ENCODE peak calls at places on chromosomes 7 and 10, in seven cellular contexts. Q, X, I, A, Y, D and J are unnamed samples.

GRCh38 chr10:129562487-129562886 is 95.4 kb downstream of the MGMT start:
- DNase-seq in Q (no peak), X (no peak), I (no peak), A (no peak), Y (no peak), D (no peak), J (no peak)

GRCh38 chr10:105785721-105786120 is 1144.6 kb downstream of the SORCS3 start:
- DNase-seq in Q (no peak), X (no peak), I (no peak), A (no peak), Y (no peak), D (no peak), J (no peak)

GRCh38 chr7:67602246-67602645 is 605.6 kb downstream of the TYW1 start:
- DNase-seq in Q (no peak), X (no peak), I (no peak), A (no peak), Y (no peak), D (no peak), J (no peak)

GRCh38 chr10:132701099-132701845 is 84.7 kb downstream of the NKX6-2 start:
- DNase-seq in Q (no peak), X (no peak), I (no peak), A (no peak), Y (no peak), D (no peak), J (no peak)

GRCh38 chr10:26215923-26216576 is 524 bp upstream of the GAD2 start:
- DNase-seq in Q (no peak), X (peak), I (peak), A (no peak), Y (no peak), D (peak), J (peak)

GRCh38 chr7:44969701-44970494 is 8.9 kb downstream of the MYO1G start:
- DNase-seq in Q (no peak), X (no peak), I (no peak), A (no peak), Y (no peak), D (no peak), J (no peak)

GRCh38 chr7:151836191-151836926 is 40.6 kb downstream of the PRKAG2 start:
- DNase-seq in Q (no peak), X (no peak), I (no peak), A (no peak), Y (no peak), D (no peak), J (no peak)

GRCh38 chr7:34756025-34756437 is 98.0 kb downstream of the NPSR1 start:
- DNase-seq in Q (no peak), X (peak), I (no peak), A (peak), Y (no peak), D (no peak), J (no peak)

GRCh38 chr7:48299580-48300169 is 128.4 kb downstream of the ABCA13 start:
- DNase-seq in Q (peak), X (peak), I (peak), A (peak), Y (no peak), D (peak), J (peak)

GRCh38 chr7:95430864-95431263 is 4.0 kb downstream of the PON2 start:
- DNase-seq in Q (no peak), X (no peak), I (no peak), A (no peak), Y (no peak), D (no peak), J (peak)

GRCh38 chr7:96638669-96639068 is 71.0 kb downstream of the SEM1 start:
- DNase-seq in Q (no peak), X (no peak), I (no peak), A (no peak), Y (no peak), D (no peak), J (no peak)

GRCh38 chr7:156544919-156545715 is 95.5 kb upstream of the RNF32 start:
- DNase-seq in Q (no peak), X (no peak), I (no peak), A (no peak), Y (no peak), D (no peak), J (no peak)

GRCh38 chr10:8835453-8836167 is 781.1 kb downstream of the GATA3 start:
- DNase-seq in Q (no peak), X (no peak), I (no peak), A (no peak), Y (no peak), D (no peak), J (no peak)

GRCh38 chr7:14047709-14048399 is 58.4 kb upstream of the ETV1 start:
- DNase-seq in Q (no peak), X (no peak), I (no peak), A (no peak), Y (no peak), D (no peak), J (peak)

GRCh38 chr7:84912993-84913635 is 273.7 kb downstream of the SEMA3D start:
- DNase-seq in Q (no peak), X (no peak), I (no peak), A (no peak), Y (no peak), D (peak), J (no peak)

GRCh38 chr10:117398014-117398413 is 22.8 kb upstream of the PDZD8 start:
- DNase-seq in Q (no peak), X (no peak), I (no peak), A (no peak), Y (no peak), D (no peak), J (no peak)

GRCh38 chr7:99267530-99268360 is 4.9 kb upstream of the MYH16 start:
- DNase-seq in Q (peak), X (peak), I (no peak), A (peak), Y (no peak), D (no peak), J (peak)

GRCh38 chr10:57015595-57016303 is 654.7 kb upstream of the ZWINT start:
- DNase-seq in Q (no peak), X (no peak), I (no peak), A (no peak), Y (no peak), D (no peak), J (no peak)

GRCh38 chr10:3471927-3472704 is 299.5 kb upstream of the PITRM1 start:
- DNase-seq in Q (no peak), X (peak), I (no peak), A (no peak), Y (no peak), D (no peak), J (no peak)

GRCh38 chr10:126618466-126618865 is 52.0 kb downstream of the C10orf90 start:
- DNase-seq in Q (no peak), X (no peak), I (no peak), A (no peak), Y (no peak), D (no peak), J (peak)

DNA sequence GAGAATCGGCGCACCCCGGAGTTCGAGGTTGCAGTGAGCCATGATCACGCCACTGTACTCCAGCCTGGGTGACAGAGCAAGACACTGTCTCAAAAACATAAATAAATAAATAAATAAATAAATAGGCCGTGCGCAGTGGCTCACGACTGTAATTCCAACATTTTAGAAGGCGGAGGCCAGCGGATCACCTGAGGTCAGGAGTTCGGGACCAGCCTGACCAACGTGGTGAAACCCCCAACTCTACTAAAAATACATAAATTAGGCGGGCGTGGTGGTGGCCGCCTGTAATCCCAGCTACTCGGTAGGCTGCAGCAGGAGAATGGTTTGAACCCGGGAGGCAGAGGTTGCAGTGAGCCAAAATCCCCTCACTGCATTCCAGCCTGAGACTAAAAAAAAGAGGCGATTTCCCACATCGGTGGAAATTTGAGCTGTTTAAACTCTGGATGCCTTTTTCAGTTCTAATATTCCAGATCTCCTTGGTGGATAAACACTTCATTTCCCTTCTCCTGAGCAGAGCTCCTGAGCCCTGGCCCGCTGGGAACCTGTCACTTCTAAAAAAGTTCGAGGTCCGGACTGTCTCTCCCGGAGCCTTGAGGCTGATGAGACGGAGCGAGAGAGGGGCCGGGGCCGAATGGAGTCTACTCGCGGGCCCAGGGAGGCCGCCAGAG is 2.0 kb upstream of the NFKB2 start:
- DNase-seq in Q (no peak), X (no peak), I (no peak), A (no peak), Y (no peak), D (no peak), J (no peak)
- TF ChIP-seq CTCF in Q (peak), X (no peak), I (peak), A (peak), Y (peak), D (peak), J (no peak)

GRCh38 chr10:114102253-114102652 is 58.6 kb downstream of the ADRB1 start:
- DNase-seq in Q (no peak), X (no peak), I (no peak), A (no peak), Y (no peak), D (no peak), J (no peak)

GRCh38 chr10:114100848-114101741 is 57.4 kb downstream of the ADRB1 start:
- DNase-seq in Q (peak), X (peak), I (no peak), A (peak), Y (no peak), D (peak), J (peak)

DNA sequence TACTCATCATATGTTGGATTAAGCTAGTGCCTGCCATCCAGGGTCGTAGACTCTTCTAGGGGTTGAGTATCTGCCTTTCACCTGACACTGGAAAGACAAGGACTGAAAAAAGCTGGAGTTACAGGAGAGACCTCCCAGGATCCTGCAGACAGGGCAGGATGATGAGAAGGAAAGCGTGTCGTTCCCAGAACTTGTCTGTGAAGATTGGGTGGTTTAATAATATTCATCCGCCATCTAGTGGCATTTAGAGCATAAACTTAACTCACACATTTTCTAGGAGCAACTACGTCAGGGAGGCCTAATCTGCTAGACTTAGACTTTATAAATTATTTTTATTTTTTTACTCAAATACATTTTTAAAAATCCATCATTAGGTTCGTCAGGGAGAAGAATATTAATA is 59.6 kb downstream of the ADRB1 start:
- DNase-seq in Q (peak), X (peak), I (peak), A (no peak), Y (no peak), D (no peak), J (peak)
- TF ChIP-seq CTCF in Q (peak), X (peak), I (peak), A (peak), Y (peak), D (no peak), J (peak)

GRCh38 chr7:21260939-21261338 is 166.9 kb upstream of the SP4 start:
- DNase-seq in Q (no peak), X (no peak), I (no peak), A (no peak), Y (no peak), D (no peak), J (no peak)

GRCh38 chr7:21253740-21254687 is 173.9 kb upstream of the SP4 start:
- DNase-seq in Q (peak), X (peak), I (peak), A (peak), Y (peak), D (peak), J (peak)

GRCh38 chr7:21261627-21262564 is 166.0 kb upstream of the SP4 start:
- DNase-seq in Q (peak), X (peak), I (peak), A (no peak), Y (peak), D (peak), J (peak)

GRCh38 chr7:21251166-21251806 is 176.6 kb upstream of the SP4 start:
- DNase-seq in Q (no peak), X (no peak), I (no peak), A (no peak), Y (no peak), D (no peak), J (no peak)

DNA sequence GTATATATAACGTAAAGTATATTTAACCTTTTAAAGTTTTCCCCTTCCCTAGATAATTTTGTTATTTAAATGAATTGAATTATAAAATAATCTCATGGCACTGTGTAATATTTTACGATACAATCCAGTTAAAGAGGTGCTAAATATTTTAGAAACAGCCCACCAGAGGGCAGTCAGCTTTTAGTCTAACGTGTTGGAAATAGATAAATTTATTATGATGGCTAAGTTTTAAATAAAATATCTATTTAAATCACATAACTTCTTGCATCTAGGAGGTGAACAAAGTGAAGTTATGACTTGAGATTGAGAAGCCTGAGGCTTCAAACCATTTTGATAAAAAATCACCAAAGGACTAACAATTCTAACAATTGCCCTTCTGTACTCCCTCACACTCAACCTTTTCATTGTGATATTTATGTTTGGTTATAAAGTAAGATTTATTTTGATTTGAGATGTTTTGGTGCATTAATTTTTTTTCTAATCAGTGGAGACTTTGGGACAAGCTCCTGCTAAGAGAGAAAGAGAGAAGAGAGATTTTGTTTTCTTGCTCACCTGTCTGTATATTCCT is 171.5 kb upstream of the SP4 start:
- DNase-seq in Q (peak), X (peak), I (no peak), A (no peak), Y (peak), D (no peak), J (peak)
- TF ChIP-seq CTCF in Q (peak), X (peak), I (peak), A (peak), Y (peak), D (no peak), J (peak)

GRCh38 chr10:50937230-50937907 is 51.9 kb upstream of the A1CF start:
- DNase-seq in Q (peak), X (peak), I (no peak), A (no peak), Y (no peak), D (no peak), J (peak)
- TF ChIP-seq CTCF in Q (peak), X (peak), I (peak), A (peak), Y (no peak), D (no peak), J (peak)

GRCh38 chr7:35906191-35906908 is 105.5 kb downstream of the SEPTIN7 start:
- DNase-seq in Q (peak), X (peak), I (peak), A (peak), Y (peak), D (peak), J (peak)

GRCh38 chr7:35909870-35910357 is 109.1 kb downstream of the SEPTIN7 start:
- DNase-seq in Q (no peak), X (peak), I (no peak), A (no peak), Y (no peak), D (no peak), J (no peak)

GRCh38 chr7:35908305-35909223 is 107.7 kb downstream of the SEPTIN7 start:
- DNase-seq in Q (no peak), X (no peak), I (no peak), A (no peak), Y (no peak), D (no peak), J (no peak)

GRCh38 chr7:35905555-35905954 is 104.7 kb downstream of the SEPTIN7 start:
- DNase-seq in Q (no peak), X (peak), I (no peak), A (no peak), Y (no peak), D (no peak), J (peak)
- TF ChIP-seq CTCF in Q (no peak), X (no peak), I (no peak), A (no peak), Y (no peak), D (no peak), J (no peak)

GRCh38 chr7:104271948-104272347 is 56.5 kb upstream of the LHFPL3 start:
- DNase-seq in Q (no peak), X (no peak), I (no peak), A (no peak), Y (no peak), D (no peak), J (no peak)

GRCh38 chr7:104272767-104273384 is 55.5 kb upstream of the LHFPL3 start:
- DNase-seq in Q (peak), X (peak), I (peak), A (no peak), Y (no peak), D (no peak), J (peak)

GRCh38 chr7:104264281-104264680 is 56.5 kb upstream of the ORC5 start:
- DNase-seq in Q (no peak), X (no peak), I (no peak), A (no peak), Y (no peak), D (no peak), J (peak)

GRCh38 chr7:104267701-104268368 is 60.0 kb upstream of the ORC5 start:
- DNase-seq in Q (no peak), X (peak), I (no peak), A (no peak), Y (no peak), D (no peak), J (peak)
- TF ChIP-seq CTCF in Q (peak), X (peak), I (peak), A (peak), Y (no peak), D (peak), J (peak)

GRCh38 chr7:49324707-49325106 is 400.4 kb downstream of the CDC14C start:
- DNase-seq in Q (no peak), X (peak), I (no peak), A (no peak), Y (no peak), D (no peak), J (no peak)
- TF ChIP-seq CTCF in Q (peak), X (peak), I (peak), A (no peak), Y (no peak), D (no peak), J (no peak)

GRCh38 chr7:82625377-82625776 is 181.8 kb upstream of the CACNA2D1 start:
- DNase-seq in Q (no peak), X (no peak), I (no peak), A (no peak), Y (no peak), D (no peak), J (no peak)
- TF ChIP-seq CTCF in Q (no peak), X (no peak), I (no peak), A (no peak), Y (no peak), D (no peak), J (no peak)

DNA sequence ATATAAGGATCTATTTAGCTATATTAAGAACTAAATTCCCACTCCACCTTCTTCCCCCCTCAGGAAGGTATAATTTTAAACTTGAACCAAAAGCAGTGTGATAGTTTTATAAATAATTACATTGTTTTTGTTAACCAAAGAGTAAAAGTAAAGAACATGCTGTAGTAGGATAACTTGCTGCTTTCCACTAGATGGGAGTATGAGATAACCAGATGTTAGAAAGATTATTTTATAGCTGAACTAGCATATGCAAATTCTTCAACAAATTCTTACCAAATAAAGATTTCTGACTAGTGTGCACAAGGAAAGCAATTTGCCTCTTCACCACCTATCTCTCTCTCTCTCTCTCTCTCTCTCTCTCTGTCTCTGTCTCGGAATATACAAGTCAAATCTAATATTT is 31.8 kb downstream of the TES start:
- DNase-seq in Q (no peak), X (no peak), I (no peak), A (no peak), Y (no peak), D (no peak), J (no peak)
- TF ChIP-seq CTCF in Q (no peak), X (peak), I (no peak), A (no peak), Y (no peak), D (no peak), J (no peak)